ENCODE peak calls at places on chromosomes 11 and 22, in four cellular contexts. One of them, this sample, is unnamed.

GRCh38 chr22:17779286-17780115 is 5.2 kb upstream of the BID start:
- DNase-seq in posterior vena cava: no peak
- DNase-seq in M059J: no peak
- DNase-seq in HEK293T: no peak
- DNase-seq in this sample: no peak

GRCh38 chr11:106493751-106494150 is 416.3 kb downstream of the AASDHPPT start:
- DNase-seq in posterior vena cava: no peak
- DNase-seq in M059J: no peak
- DNase-seq in HEK293T: no peak
- DNase-seq in this sample: no peak

GRCh38 chr22:46894081-46894671 is 131.7 kb downstream of the TBC1D22A start:
- DNase-seq in posterior vena cava: no peak
- DNase-seq in M059J: no peak
- DNase-seq in HEK293T: no peak
- DNase-seq in this sample: no peak

GRCh38 chr11:107702109-107702660 is 9.7 kb downstream of the SLN start:
- DNase-seq in posterior vena cava: no peak
- DNase-seq in M059J: no peak
- DNase-seq in HEK293T: no peak
- DNase-seq in this sample: no peak

GRCh38 chr11:6022954-6023353 is 7.6 kb downstream of the OR56A1 start:
- DNase-seq in posterior vena cava: no peak
- DNase-seq in M059J: peak
- DNase-seq in HEK293T: peak
- DNase-seq in this sample: no peak

GRCh38 chr22:30828187-30829155 is 133.8 kb downstream of the OSBP2 start:
- DNase-seq in posterior vena cava: no peak
- DNase-seq in M059J: no peak
- DNase-seq in HEK293T: no peak
- DNase-seq in this sample: no peak

GRCh38 chr11:94876645-94877445 is 96.5 kb downstream of the CWC15 start:
- DNase-seq in posterior vena cava: peak
- DNase-seq in M059J: peak
- DNase-seq in HEK293T: no peak
- DNase-seq in this sample: peak

GRCh38 chr22:24952837-24953293 is 349 bp downstream of the KIAA1671 start:
- DNase-seq in posterior vena cava: peak
- DNase-seq in M059J: peak
- DNase-seq in HEK293T: peak
- DNase-seq in this sample: no peak

GRCh38 chr11:43738600-43739409 is 58.3 kb downstream of the HSD17B12 start:
- DNase-seq in posterior vena cava: no peak
- DNase-seq in M059J: peak
- DNase-seq in HEK293T: peak
- DNase-seq in this sample: no peak

GRCh38 chr11:116927163-116927772 is 89.8 kb upstream of the APOA1 start:
- DNase-seq in posterior vena cava: no peak
- DNase-seq in M059J: no peak
- DNase-seq in HEK293T: peak
- DNase-seq in this sample: peak

GRCh38 chr11:95132956-95133355 is 43.3 kb downstream of the ENDOD1 start:
- DNase-seq in posterior vena cava: no peak
- DNase-seq in M059J: peak
- DNase-seq in HEK293T: no peak
- DNase-seq in this sample: no peak

GRCh38 chr11:114448749-114449484 is 9.7 kb downstream of the REXO2 start:
- DNase-seq in posterior vena cava: no peak
- DNase-seq in M059J: peak
- DNase-seq in HEK293T: no peak
- DNase-seq in this sample: no peak

This sample was measured in D341Med.